ENCODE peak calls at places on chromosomes 11 and 22, in four cellular contexts. One of them, this sample, is unnamed.

GRCh38 chr22:35191412-35191811 is 65.9 kb upstream of the HMGXB4 start:
- DNase-seq in K562: no peak
- DNase-seq in GM12878: no peak
- DNase-seq in H1: no peak
- DNase-seq in this sample: peak; percentile 12

GRCh38 chr22:37237371-37238268 is 6.4 kb downstream of the RAC2 start:
- DNase-seq in K562: no peak
- DNase-seq in GM12878: no peak
- DNase-seq in H1: no peak
- DNase-seq in this sample: no peak

GRCh38 chr11:64859542-64860414 is 15.3 kb upstream of the CDC42BPG start:
- DNase-seq in H1: no peak
- DNase-seq in K562: no peak
- DNase-seq in GM12878: peak; percentile 97
- DNase-seq in this sample: no peak

GRCh38 chr11:87454246-87454645 is 416.5 kb downstream of the TMEM135 start:
- DNase-seq in K562: no peak
- DNase-seq in H1: no peak
- DNase-seq in GM12878: peak; percentile 25
- DNase-seq in this sample: no peak

GRCh38 chr22:36958366-36958765 is 44.9 kb downstream of the CSF2RB start:
- DNase-seq in GM12878: no peak
- DNase-seq in H1: no peak
- DNase-seq in K562: no peak
- DNase-seq in this sample: no peak

GRCh38 chr22:36462475-36462790 is 19.0 kb downstream of the TXN2 start:
- DNase-seq in K562: no peak
- DNase-seq in GM12878: no peak
- DNase-seq in H1: no peak
- DNase-seq in this sample: no peak

GRCh38 chr11:97234016-97234415 is 844.2 kb downstream of the JRKL start:
- DNase-seq in H1: no peak
- DNase-seq in GM12878: no peak
- DNase-seq in K562: no peak
- DNase-seq in this sample: no peak

GRCh38 chr11:1092145-1092670 is 17.5 kb downstream of the MUC2 start:
- DNase-seq in H1: no peak
- DNase-seq in GM12878: no peak
- DNase-seq in K562: no peak
- DNase-seq in this sample: no peak

GRCh38 chr11:4531666-4532065 is 13.3 kb upstream of the OR52M1 start:
- DNase-seq in K562: no peak
- DNase-seq in H1: no peak
- DNase-seq in GM12878: no peak
- DNase-seq in this sample: no peak

GRCh38 chr11:72719144-72719543 is 33.1 kb downstream of the ARAP1 start:
- DNase-seq in K562: no peak
- DNase-seq in GM12878: no peak
- DNase-seq in H1: no peak
- DNase-seq in this sample: no peak

GRCh38 chr11:12249590-12250260 is 127.6 kb upstream of the PARVA start:
- DNase-seq in H1: no peak
- DNase-seq in GM12878: no peak
- DNase-seq in K562: no peak
- DNase-seq in this sample: no peak

DNA sequence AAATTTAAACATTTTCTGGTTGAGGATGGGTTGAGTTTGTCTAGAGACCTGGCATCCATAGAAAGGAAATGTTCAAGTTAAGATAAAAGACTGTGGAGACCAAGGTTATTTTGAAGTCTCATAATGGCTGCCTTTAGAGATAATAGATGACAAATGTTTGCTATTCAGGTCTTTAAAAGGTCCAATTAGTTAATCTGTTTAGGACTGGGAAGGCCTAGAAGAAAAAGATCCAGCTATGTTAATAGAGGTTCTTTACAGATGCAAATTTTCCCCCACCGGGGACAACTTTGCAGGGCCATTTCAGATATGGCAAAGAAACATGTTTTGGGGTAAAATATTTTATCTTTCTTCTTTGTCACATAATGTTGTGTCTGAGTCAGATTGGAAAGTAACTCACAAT is 3.1 kb upstream of the APOBEC3G start:
- DNase-seq in GM12878: no peak
- DNase-seq in H1: no peak
- DNase-seq in K562: no peak
- DNase-seq in this sample: no peak
- TF ChIP-seq EGR1 in GM12878: no peak
- TF ChIP-seq EGR1 in H1: no peak
- TF ChIP-seq EGR1 in K562: no peak
- TF ChIP-seq EGR1 in this sample: no peak

GRCh38 chr22:27554106-27554814 is 247.3 kb downstream of the MN1 start:
- DNase-seq in K562: no peak
- DNase-seq in H1: no peak
- DNase-seq in GM12878: no peak
- DNase-seq in this sample: no peak
- TF ChIP-seq EGR1 in K562: no peak
- TF ChIP-seq EGR1 in H1: no peak
- TF ChIP-seq EGR1 in GM12878: no peak
- TF ChIP-seq EGR1 in this sample: no peak

GRCh38 chr11:128940156-128940555 is 2.5 kb downstream of the TP53AIP1 start:
- DNase-seq in GM12878: no peak
- DNase-seq in H1: no peak
- DNase-seq in K562: no peak
- DNase-seq in this sample: no peak

GRCh38 chr11:128942272-128942612 is 429 bp downstream of the TP53AIP1 start:
- DNase-seq in GM12878: no peak
- DNase-seq in K562: no peak
- DNase-seq in H1: no peak
- DNase-seq in this sample: no peak

GRCh38 chr11:128941573-128942271 is 949 bp downstream of the TP53AIP1 start:
- DNase-seq in K562: no peak
- DNase-seq in GM12878: no peak
- DNase-seq in H1: no peak
- DNase-seq in this sample: no peak

GRCh38 chr11:128940603-128941002 is 2.1 kb downstream of the TP53AIP1 start:
- DNase-seq in K562: no peak
- DNase-seq in GM12878: no peak
- DNase-seq in H1: no peak
- DNase-seq in this sample: no peak

GRCh38 chr11:128942807-128943430 is at the start of gene TP53AIP1:
- DNase-seq in GM12878: no peak
- DNase-seq in K562: no peak
- DNase-seq in H1: no peak
- DNase-seq in this sample: no peak
- TF ChIP-seq EGR1 in GM12878: no peak
- TF ChIP-seq EGR1 in K562: no peak
- TF ChIP-seq EGR1 in H1: no peak
- TF ChIP-seq EGR1 in this sample: no peak

DNA sequence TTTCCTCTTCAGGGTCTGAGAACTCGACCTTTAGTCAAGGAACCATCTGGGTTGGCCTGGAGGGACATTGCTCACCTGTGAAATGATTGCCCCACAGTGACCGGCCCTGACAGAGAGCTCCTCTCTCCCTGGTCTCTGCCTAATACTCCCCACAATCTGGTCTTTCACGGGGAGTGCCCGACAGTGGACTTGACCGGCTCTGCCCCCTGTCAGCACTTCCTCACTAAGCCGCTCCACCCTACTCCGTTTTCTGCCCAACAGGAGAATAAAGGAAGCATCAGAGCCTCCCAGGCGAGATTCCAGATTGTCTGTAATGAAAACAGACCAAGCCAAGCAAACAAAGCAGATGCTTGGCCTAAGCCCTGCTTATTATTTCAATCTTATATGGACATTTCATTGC is 87.8 kb downstream of the FBXO7 start:
- DNase-seq in H1: no peak
- DNase-seq in GM12878: no peak
- DNase-seq in K562: no peak
- DNase-seq in this sample: no peak
- TF ChIP-seq EGR1 in H1: no peak
- TF ChIP-seq EGR1 in GM12878: no peak
- TF ChIP-seq EGR1 in K562: no peak
- TF ChIP-seq EGR1 in this sample: no peak

GRCh38 chr11:58832246-58832645 is 12.3 kb downstream of the GLYATL2 start:
- DNase-seq in K562: no peak
- DNase-seq in H1: no peak
- DNase-seq in GM12878: no peak
- DNase-seq in this sample: no peak
- TF ChIP-seq EGR1 in K562: no peak
- TF ChIP-seq EGR1 in H1: no peak
- TF ChIP-seq EGR1 in GM12878: no peak
- TF ChIP-seq EGR1 in this sample: no peak

This sample was measured in HCT116.